ENCODE peak calls at places on chromosomes 12 and 14, in five cellular contexts. W, G, E, L and V are unnamed samples. For H3F3A and H4K20me1, the result is how much of the 10 kb centered on the place peaks cover.

GRCh38 chr12:50354908-50355307 is 41.5 kb downstream of the FAM186A start:
- DNase-seq in W (no peak), G (no peak), E (no peak), L (no peak), V (no peak)

GRCh38 chr12:109156036-109156435 is 39.6 kb downstream of the ACACB start:
- DNase-seq in W (no peak), G (no peak), E (no peak), L (no peak), V (no peak)

GRCh38 chr12:94140556-94140955 is 7.8 kb upstream of the PLXNC1 start:
- DNase-seq in W (peak), G (peak), E (peak), L (peak), V (peak)

GRCh38 chr14:56608682-56609081 is 29.1 kb downstream of the TMEM260 start:
- DNase-seq in W (no peak), G (no peak), E (no peak), L (no peak), V (no peak)

GRCh38 chr12:93127582-93128331 is 198.7 kb upstream of the EEA1 start:
- DNase-seq in W (no peak), G (peak), E (no peak), L (no peak), V (peak)

GRCh38 chr14:94048676-94049624 is 22.8 kb downstream of the OTUB2 start:
- DNase-seq in W (no peak), G (no peak), E (no peak), L (peak), V (no peak)

GRCh38 chr14:68608235-68608962 is 184.5 kb downstream of the ZFP36L1 start:
- DNase-seq in W (no peak), G (no peak), E (no peak), L (no peak), V (no peak)

GRCh38 chr14:57069702-57070101 is 199.0 kb downstream of the EXOC5 start:
- DNase-seq in W (no peak), G (no peak), E (no peak), L (no peak), V (no peak)

GRCh38 chr12:14700935-14701334 is 4.5 kb upstream of the GUCY2C start:
- DNase-seq in W (no peak), G (no peak), E (no peak), L (no peak), V (no peak)

GRCh38 chr12:74337951-74338350 is 199.7 kb upstream of the ATXN7L3B start:
- DNase-seq in W (peak), G (no peak), E (no peak), L (no peak), V (peak)

GRCh38 chr12:122895290-122895689 is 634 bp downstream of the VPS37B start:
- DNase-seq in W (no peak), G (no peak), E (no peak), L (peak), V (peak)

GRCh38 chr12:122894173-122895121 is 1.5 kb downstream of the VPS37B start:
- DNase-seq in W (peak), G (no peak), E (no peak), L (no peak), V (peak)

GRCh38 chr12:122896662-122897061 is 738 bp upstream of the VPS37B start:
- DNase-seq in W (no peak), G (no peak), E (no peak), L (no peak), V (no peak)

GRCh38 chr12:122893208-122894151 is 2.4 kb downstream of the VPS37B start:
- DNase-seq in W (peak), G (no peak), E (peak), L (no peak), V (no peak)

DNA sequence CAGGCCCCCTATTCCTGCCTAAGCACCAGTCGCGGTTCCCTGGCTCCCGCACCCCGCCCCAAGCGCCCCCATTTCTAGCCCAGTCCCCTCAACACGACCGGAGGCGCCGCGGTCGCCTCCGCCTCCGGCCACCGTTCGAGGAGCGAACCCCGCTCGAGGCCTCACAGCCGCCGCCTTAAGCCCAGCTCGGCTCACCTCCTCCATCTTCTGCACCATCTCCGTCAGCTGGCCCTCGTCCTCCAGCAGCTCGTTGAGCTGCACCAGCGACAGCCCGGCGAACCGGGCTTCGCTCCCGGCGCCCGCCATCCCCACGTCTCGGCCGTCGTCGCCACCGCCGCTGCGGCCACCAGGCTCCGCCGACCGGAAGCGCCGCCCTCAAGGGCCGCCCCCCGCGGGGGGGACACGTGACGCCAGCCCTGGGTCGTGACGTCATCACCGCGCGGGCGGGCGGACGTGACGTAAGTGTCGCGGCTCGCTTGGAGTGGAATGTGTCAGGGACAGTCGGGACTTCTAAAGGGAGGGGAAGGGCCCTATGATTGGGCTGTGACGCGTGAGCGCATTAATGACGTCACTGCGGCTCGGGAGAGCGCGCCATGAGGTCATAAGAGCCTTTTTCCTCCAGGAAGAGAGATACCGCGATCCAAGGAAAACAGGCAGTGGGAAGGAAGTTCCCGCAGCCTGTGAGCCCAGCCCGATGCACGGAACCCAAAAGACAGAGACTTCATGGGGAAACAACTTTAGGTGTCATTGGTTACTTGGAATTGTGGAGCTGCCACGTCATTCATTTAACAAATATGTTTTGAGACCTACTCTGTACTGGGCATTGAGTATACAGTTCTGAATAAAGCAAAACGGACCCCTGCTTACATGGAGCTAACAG is at the start of gene VPS37B:
- DNase-seq in W (peak), G (peak), E (peak), L (peak), V (peak)
- H3F3A ChIP-seq in W (under half), G (under half), E (half or more), L (under half), V (half or more)

DNA sequence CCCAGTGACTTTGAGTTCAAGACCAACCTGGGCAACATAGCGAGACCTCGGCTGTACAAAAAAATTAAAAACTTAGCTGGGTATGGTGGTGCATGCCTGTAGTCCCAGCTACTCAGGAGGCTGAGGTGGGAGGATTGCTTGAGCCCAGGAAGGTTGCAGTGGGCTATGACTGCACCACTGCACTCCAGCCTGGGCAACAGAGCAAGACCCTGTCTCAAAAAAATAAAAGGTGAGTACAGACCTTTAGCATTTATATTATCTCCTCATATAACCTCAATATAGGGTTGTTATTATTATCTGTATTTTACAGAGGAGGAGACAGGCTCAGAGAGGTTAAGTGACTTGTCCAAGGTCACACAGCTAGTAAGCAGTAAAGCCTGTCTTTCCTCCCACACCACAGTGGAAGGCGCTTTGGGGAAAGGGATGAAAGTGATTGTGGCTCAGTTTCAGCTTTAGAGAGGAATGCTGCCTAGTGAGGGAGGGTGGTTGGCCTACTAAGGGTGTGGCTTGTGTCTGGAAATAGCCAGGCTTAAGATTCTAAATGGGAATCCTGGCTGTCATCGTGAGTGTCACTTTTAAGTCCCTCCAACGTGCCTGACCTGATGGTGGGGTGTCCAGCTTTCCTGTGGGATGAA is 7.2 kb downstream of the TPCN1 start:
- DNase-seq in W (no peak), G (no peak), E (no peak), L (no peak), V (peak)
- H3K9ac ChIP-seq in W (no peak), G (no peak), E (no peak), L (no peak), V (no peak)

GRCh38 chr12:124486346-124486963 is 81.0 kb downstream of the NCOR2 start:
- DNase-seq in W (no peak), G (no peak), E (no peak), L (no peak), V (no peak)

GRCh38 chr12:124484526-124484953 is 82.9 kb downstream of the NCOR2 start:
- DNase-seq in W (no peak), G (no peak), E (peak), L (no peak), V (no peak)

GRCh38 chr12:124484067-124484466 is 83.3 kb downstream of the NCOR2 start:
- DNase-seq in W (no peak), G (no peak), E (no peak), L (no peak), V (no peak)

GRCh38 chr12:124487065-124487833 is 80.2 kb downstream of the NCOR2 start:
- DNase-seq in W (no peak), G (no peak), E (no peak), L (no peak), V (no peak)

GRCh38 chr12:124485371-124485770 is 82.0 kb downstream of the NCOR2 start:
- DNase-seq in W (no peak), G (no peak), E (no peak), L (no peak), V (no peak)
- H4K20me1 ChIP-seq in W (under half), G (half or more), E (under half), L (half or more), V (under half)

GRCh38 chr14:75257241-75257640 is 21.4 kb upstream of the FOS start:
- DNase-seq in W (peak), G (no peak), E (no peak), L (no peak), V (peak)
- H3F3A ChIP-seq in W (under half), G (under half), E (under half), L (under half), V (under half)